ENCODE peak calls at places on chromosomes 1 and 21, in four cellular contexts. O is H1, D is HepG2, R is K562. Y is an unnamed sample.

GRCh38 chr1:71792264-71792663 is 490.1 kb downstream of the NEGR1 start:
- DNase-seq in D (no peak), O (no peak), R (no peak), Y (no peak)

GRCh38 chr21:27464643-27465042 is 497.8 kb upstream of the ADAMTS5 start:
- DNase-seq in O (no peak), R (no peak), D (no peak), Y (no peak)

GRCh38 chr21:44947930-44948331 is 8.1 kb downstream of the SLX9 start:
- DNase-seq in O (no peak), D (no peak), R (no peak), Y (no peak)

GRCh38 chr1:184156521-184157395 is 105.2 kb downstream of the TSEN15 start:
- DNase-seq in R (no peak), O (no peak), D (no peak), Y (no peak)

GRCh38 chr1:9561429-9561828 is 22.2 kb downstream of the SLC25A33 start:
- DNase-seq in O (no peak), R (peak; percentile 33), D (no peak), Y (no peak)

GRCh38 chr1:153697191-153697872 is 18.8 kb downstream of the NPR1 start:
- DNase-seq in O (peak; percentile 61), R (peak; percentile 84), D (peak; percentile 27), Y (no peak)

GRCh38 chr21:42247716-42248115 is 28.8 kb downstream of the ABCG1 start:
- DNase-seq in R (no peak), O (no peak), D (no peak), Y (no peak)

GRCh38 chr1:47424336-47424982 is 8.4 kb downstream of the FOXE3 start:
- DNase-seq in O (peak; percentile 69), R (peak; percentile 55), D (peak; percentile 52), Y (peak; percentile 63)

GRCh38 chr1:87329051-87329755 is 523 bp downstream of the LMO4 start:
- DNase-seq in R (peak; percentile 71), O (peak; percentile 53), D (peak; percentile 54), Y (no peak)

GRCh38 chr1:231337043-231337471 is 595 bp downstream of the EXOC8 start:
- DNase-seq in D (no peak), O (no peak), R (peak; percentile 23), Y (no peak)

GRCh38 chr1:222777977-222778376 is 36.9 kb upstream of the DISP1 start:
- DNase-seq in D (no peak), O (no peak), R (no peak), Y (no peak)

GRCh38 chr1:97529600-97529999 is 391.2 kb downstream of the DPYD start:
- DNase-seq in O (no peak), D (no peak), R (no peak), Y (no peak)

GRCh38 chr1:212967767-212968166 is 17.4 kb downstream of the VASH2 start:
- DNase-seq in D (peak; percentile 45), R (peak; percentile 76), O (no peak), Y (peak; percentile 34)
- H3K4me2 ChIP-seq in D (no peak overlapping the region), R (no peak overlapping the region), O (peak overlapping the region; percentile 12), Y (peak overlapping the region; percentile 10)

GRCh38 chr1:226868726-226869125 is 1.7 kb upstream of the PSEN2 start:
- DNase-seq in O (no peak), R (no peak), D (no peak), Y (no peak)

GRCh38 chr1:226871636-226872327 is 1.4 kb downstream of the PSEN2 start:
- DNase-seq in R (no peak), D (no peak), O (no peak), Y (no peak)

GRCh38 chr1:226870323-226871046 is at the start of gene PSEN2:
- DNase-seq in D (peak; percentile 24), O (peak; percentile 84), R (peak; percentile 91), Y (peak; percentile 26)

GRCh38 chr1:226871047-226871365 is 590 bp downstream of the PSEN2 start:
- DNase-seq in R (no peak), O (no peak), D (no peak), Y (no peak)

GRCh38 chr1:226870026-226870322 is 442 bp upstream of the PSEN2 start:
- DNase-seq in O (no peak), D (no peak), R (no peak), Y (peak; percentile 27)
- TF ChIP-seq SIN3A in O (no peak), D (no peak), R (no peak), Y (no peak)

DNA sequence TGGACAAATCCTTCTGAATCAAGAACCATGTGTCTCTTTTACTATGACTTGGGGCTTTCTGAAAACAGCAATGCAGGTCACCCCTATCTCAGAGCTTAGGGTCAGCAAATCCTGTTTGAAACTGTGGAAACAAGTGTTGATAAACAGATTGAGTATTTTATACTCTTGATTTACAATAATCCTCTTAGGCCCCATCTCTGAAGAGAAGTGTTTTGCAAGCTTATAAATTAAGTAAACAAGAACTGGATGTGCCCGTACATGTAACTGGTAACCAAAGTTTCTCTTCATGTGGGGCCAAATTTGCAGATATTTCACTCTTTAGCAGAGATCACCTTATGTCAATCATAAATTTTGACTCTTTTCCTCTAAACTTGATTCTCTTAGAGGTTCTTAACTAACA is 183.2 kb upstream of the HOOK1 start:
- DNase-seq in R (no peak), D (no peak), O (no peak), Y (no peak)
- H3K4me2 ChIP-seq in R (no peak overlapping the region), D (no peak overlapping the region), O (no peak overlapping the region), Y (no peak overlapping the region)

GRCh38 chr1:228445867-228446584 is 29.4 kb upstream of the TRIM17 start:
- DNase-seq in D (no peak), O (peak; percentile 70), R (peak; percentile 35), Y (no peak)

GRCh38 chr1:228450200-228450599 is 33.5 kb upstream of the TRIM17 start:
- DNase-seq in D (no peak), O (no peak), R (no peak), Y (no peak)

GRCh38 chr1:228448372-228448771 is 31.7 kb upstream of the TRIM17 start:
- DNase-seq in D (no peak), O (no peak), R (no peak), Y (no peak)

GRCh38 chr1:228445524-228445866 is 28.8 kb upstream of the TRIM17 start:
- DNase-seq in O (no peak), R (no peak), D (no peak), Y (no peak)

DNA sequence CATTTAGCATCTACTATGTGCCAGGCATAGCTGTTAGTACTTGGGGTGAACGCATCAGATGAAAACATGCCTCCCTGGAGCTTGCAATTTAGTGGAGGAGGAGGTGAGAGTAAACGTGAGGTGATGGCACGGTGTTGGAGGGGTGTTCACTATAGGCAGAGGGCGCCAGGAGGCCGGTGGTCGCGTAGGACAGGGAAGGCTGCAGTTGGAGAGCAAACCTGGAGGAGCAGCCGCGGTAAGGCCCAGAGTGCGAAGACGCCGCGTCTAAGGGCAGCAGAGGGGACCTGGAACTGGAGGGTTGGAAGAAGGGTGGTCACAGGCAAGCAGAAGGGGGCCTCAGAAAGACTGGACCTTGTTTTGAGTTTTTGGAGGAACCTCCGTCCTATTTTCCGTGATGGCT is 30.2 kb upstream of the TRIM17 start:
- DNase-seq in D (no peak), O (no peak), R (no peak), Y (no peak)
- TF ChIP-seq SIN3A in D (no peak), O (no peak), R (no peak), Y (no peak)

DNA sequence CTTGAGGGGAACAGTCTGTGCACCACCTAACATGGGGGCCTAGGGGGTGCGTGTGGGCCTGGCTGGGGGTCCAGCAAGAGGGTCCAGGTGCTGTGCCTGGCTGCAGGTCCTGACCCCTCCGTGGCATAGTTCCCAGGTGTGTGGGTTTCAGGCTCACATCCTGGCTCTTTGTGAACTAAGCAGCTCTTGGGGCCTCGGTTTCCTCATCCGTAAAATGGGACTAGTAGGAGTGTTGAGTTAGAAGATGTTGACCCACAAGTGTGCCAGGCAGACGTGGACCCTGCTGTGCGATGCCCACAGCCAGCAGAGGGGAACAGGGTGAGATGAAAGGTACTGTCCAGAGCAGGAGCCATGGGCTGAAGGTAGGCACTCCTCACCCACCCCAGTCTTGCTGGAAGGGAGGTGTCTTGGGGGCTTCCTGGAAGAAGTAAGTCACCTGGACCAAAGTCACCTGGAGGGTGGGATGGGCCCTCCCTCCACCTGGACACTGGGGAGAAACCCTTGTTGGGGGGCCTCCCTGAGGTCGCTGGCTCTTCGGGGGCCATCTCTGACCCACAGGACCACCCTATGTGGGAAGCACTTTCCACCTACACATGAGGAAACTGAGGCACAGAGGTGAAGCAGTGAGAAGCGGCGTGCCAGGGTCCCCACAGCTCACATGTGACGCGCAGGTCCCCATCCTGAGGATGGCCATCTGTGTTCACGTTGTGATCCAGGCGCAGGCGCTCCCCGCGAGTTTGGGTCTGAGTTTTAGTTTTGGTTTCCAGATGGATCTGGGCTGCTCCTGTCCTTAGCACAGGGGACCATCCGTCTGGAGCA is 1.4 kb downstream of the ARHGEF16 start:
- DNase-seq in D (no peak), R (no peak), O (no peak), Y (no peak)
- H3K4me2 ChIP-seq in D (peak overlapping the region; percentile 99), R (no peak overlapping the region), O (peak overlapping the region; percentile 68), Y (peak overlapping the region; percentile 99)

GRCh38 chr1:41118645-41119044 is 97.1 kb upstream of the SLFNL1 start:
- DNase-seq in O (no peak), D (no peak), R (no peak), Y (no peak)
- TF ChIP-seq SIN3A in O (no peak), D (no peak), R (no peak), Y (no peak)

GRCh38 chr1:101548376-101548775 is 311.6 kb downstream of the S1PR1 start:
- DNase-seq in O (no peak), D (no peak), R (no peak), Y (no peak)
- H3K4me2 ChIP-seq in O (no peak overlapping the region), D (no peak overlapping the region), R (no peak overlapping the region), Y (no peak overlapping the region)